ENCODE peak calls at places on chromosome 1, in four cellular contexts. S is PC-3, E is H9, Z is fibroblast of lung. B is an unnamed sample.

GRCh38 chr1:63116016-63116415 is 206.4 kb upstream of the FOXD3 start:
- DNase-seq in S (no peak), E (no peak), Z (peak), B (no peak)

GRCh38 chr1:182888736-182889531 is 49.8 kb downstream of the DHX9 start:
- DNase-seq in S (no peak), E (no peak), Z (peak), B (no peak)

GRCh38 chr1:50959303-50959912 is 659 bp downstream of the FAF1 start:
- DNase-seq in S (peak), E (no peak), Z (peak), B (peak)

GRCh38 chr1:227798078-227798802 is 17.2 kb upstream of the PRSS38 start:
- DNase-seq in S (no peak), E (no peak), Z (no peak), B (no peak)

GRCh38 chr1:236844499-236845271 is 49.6 kb downstream of the MTR start:
- DNase-seq in S (no peak), E (no peak), Z (no peak), B (no peak)

GRCh38 chr1:236143104-236143948 is 987 bp downstream of the GPR137B start:
- DNase-seq in S (peak), E (no peak), Z (peak), B (peak)

GRCh38 chr1:227899820-227900449 is 47.8 kb downstream of the WNT9A start:
- DNase-seq in S (no peak), E (peak), Z (no peak), B (no peak)

GRCh38 chr1:210499956-210500355 is 171.3 kb downstream of the HHAT start:
- DNase-seq in S (no peak), E (no peak), Z (no peak), B (no peak)

GRCh38 chr1:177174921-177175634 is 4.3 kb downstream of the BRINP2 start:
- DNase-seq in S (no peak), E (no peak), Z (no peak), B (no peak)

GRCh38 chr1:175297291-175297690 is 104.7 kb upstream of the KIAA0040 start:
- DNase-seq in S (no peak), E (no peak), Z (no peak), B (no peak)

GRCh38 chr1:111851552-111851951 is 95.9 kb downstream of the DDX20 start:
- DNase-seq in S (no peak), E (no peak), Z (no peak), B (no peak)

GRCh38 chr1:66930823-66931174 is 6.0 kb downstream of the MIER1 start:
- DNase-seq in S (no peak), E (no peak), Z (no peak), B (no peak)

GRCh38 chr1:59475737-59476136 is 178.8 kb downstream of the FGGY start:
- DNase-seq in S (no peak), E (no peak), Z (no peak), B (peak)

GRCh38 chr1:235397733-235398132 is 30.5 kb downstream of the TBCE start:
- DNase-seq in S (peak), E (no peak), Z (peak), B (peak)

GRCh38 chr1:39214998-39215873 is 10.7 kb downstream of the MACF1 start:
- DNase-seq in S (no peak), E (no peak), Z (no peak), B (no peak)

GRCh38 chr1:112359961-112360767 is 35.9 kb upstream of the CTTNBP2NL start:
- DNase-seq in S (no peak), E (peak), Z (peak), B (peak)

GRCh38 chr1:8443558-8444194 is 125.8 kb downstream of the SLC45A1 start:
- DNase-seq in S (peak), E (peak), Z (peak), B (no peak)

GRCh38 chr1:27885620-27886352 is 13.4 kb downstream of the THEMIS2 start:
- DNase-seq in S (no peak), E (no peak), Z (no peak), B (no peak)

GRCh38 chr1:3745590-3746381 is 6.5 kb upstream of the CCDC27 start:
- DNase-seq in S (no peak), E (no peak), Z (no peak), B (peak)

GRCh38 chr1:3746784-3747521 is 5.3 kb upstream of the CCDC27 start:
- DNase-seq in S (peak), E (peak), Z (peak), B (peak)

GRCh38 chr1:3747522-3747848 is 4.8 kb upstream of the CCDC27 start:
- DNase-seq in S (no peak), E (no peak), Z (no peak), B (no peak)

GRCh38 chr1:3745071-3745470 is 7.2 kb upstream of the CCDC27 start:
- DNase-seq in S (no peak), E (no peak), Z (no peak), B (peak)

DNA sequence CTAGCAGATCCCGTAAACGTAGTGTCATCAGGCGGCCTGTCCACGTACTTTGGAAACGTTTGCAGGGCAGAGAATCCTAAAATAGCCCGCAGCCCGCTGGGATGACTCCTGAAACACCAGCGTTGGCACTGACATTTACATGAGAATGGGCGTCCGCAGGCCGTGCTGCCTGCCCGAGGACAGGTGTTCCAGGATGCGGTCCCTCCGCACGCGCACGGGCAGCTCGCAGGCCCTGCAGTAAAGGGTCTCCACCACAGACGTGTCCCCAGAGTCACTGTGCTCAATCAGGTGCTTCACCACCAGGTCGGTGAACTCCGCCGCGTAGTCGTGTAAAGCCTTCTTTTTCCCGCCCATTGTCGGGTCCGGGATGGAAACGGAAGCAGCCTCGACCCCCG is 5.9 kb upstream of the CCDC27 start:
- DNase-seq in S (peak), E (peak), Z (no peak), B (no peak)
- H2AFZ ChIP-seq in S (peak), E (no peak), Z (no peak), B (peak)

GRCh38 chr1:23559985-23560755 is 869 bp upstream of the ID3 start:
- DNase-seq in S (no peak), E (peak), Z (no peak), B (no peak)
- H2AFZ ChIP-seq in S (peak), E (no peak), Z (no peak), B (peak)

GRCh38 chr1:36446261-36446660 is 4.0 kb downstream of the OSCP1 start:
- DNase-seq in S (no peak), E (peak), Z (no peak), B (no peak)
- H2AFZ ChIP-seq in S (no peak), E (no peak), Z (no peak), B (no peak)

DNA sequence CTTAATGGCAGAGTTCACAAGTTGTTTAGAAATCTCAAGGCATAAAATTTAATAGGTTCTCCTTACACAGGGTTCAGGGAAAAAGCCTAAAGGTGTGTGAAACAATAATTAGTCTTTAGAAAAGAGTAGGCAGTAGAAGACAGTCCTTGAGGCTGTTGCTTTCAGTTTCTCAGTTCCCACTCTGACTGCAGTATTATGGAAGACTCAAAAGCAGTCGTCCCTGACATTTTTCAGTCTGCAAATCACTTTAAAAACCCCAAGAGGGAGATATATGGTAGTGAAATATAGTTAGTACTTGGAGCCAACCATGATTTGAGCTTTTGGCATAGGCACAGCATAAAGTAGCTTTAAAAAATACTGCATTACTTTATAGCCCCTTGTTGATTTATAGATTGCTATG is 299.7 kb downstream of the OLFM3 start:
- DNase-seq in S (no peak), E (no peak), Z (peak), B (no peak)
- H2AFZ ChIP-seq in S (no peak), E (peak), Z (no peak), B (peak)

GRCh38 chr1:156765664-156766063 is 1.7 kb upstream of the PRCC start:
- DNase-seq in S (no peak), E (no peak), Z (no peak), B (no peak)
- H2AFZ ChIP-seq in S (peak), E (no peak), Z (no peak), B (peak)

DNA sequence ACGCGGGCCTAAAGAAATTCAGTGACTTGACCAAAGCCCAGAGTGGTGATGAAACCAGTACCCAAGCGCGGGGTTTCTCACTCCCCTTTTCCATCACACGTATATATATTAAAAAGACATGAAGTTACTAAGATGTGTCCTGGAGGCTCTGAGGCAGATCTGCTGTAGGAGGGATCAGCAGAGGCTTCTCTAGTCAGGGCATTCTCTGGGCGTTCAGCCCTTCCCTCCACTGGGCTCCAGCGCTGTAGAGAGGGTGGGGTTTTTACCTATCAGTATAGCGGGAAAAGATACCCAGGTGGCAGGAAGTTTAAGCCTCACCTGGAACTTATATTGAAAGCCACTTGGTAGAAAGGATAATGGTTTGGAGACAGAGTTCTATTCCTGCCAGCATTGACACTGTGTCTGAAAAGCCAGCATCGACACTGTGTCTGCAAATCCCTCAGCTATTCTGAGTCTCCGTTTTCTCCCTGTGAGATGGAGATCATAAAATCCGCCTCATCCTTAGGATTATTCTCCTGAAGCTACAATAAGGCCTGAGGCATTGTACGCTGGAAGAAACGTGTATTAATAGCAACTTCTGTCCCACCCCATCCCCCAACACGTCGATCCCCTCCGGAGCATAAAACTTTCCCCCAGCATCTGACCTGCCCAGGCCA is 754 bp upstream of the PLEKHO1 start:
- DNase-seq in S (no peak), E (no peak), Z (no peak), B (no peak)
- H2AFZ ChIP-seq in S (peak), E (no peak), Z (peak), B (peak)

DNA sequence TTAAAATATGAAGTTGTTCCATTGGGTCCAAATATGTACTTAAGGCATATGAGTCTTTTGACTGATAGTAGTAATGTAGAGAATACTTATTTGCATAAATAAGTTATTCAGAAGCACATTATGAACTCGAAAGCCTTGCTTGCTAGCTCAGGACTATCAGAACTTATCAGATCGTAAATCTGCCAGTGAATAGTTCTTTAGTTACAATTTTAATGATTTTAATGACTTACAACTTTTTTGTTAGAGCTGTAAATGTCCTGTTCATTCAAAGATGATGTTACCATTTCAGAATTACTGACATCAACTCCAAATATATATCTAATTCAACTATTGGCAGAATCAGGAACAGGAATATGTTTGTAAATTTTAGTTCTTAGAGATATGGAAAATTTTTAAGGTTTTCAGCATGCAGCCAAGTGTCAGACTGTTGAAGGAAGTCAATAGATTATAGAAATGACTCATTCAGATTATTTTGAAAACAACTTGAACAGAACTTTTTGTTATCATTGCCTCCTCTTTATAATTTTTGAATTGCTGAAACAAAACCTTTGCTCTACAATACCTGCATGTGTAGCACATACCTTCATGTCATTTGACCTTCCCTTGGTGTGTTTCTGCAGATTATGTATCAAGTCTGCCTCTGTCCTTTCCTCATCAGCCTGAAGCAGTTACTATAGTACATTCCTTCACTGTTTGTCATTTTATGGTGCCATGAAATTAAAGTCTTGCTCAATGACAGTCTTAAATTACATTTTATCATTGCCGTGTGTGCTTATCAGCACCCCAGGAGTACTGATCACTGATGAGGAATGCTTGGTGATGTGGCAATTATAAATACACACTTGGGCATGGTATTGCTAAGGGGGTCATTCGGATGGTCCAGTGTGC is 44.9 kb downstream of the LRRC8D start:
- DNase-seq in S (peak), E (no peak), Z (peak), B (peak)
- H2AFZ ChIP-seq in S (no peak), E (no peak), Z (no peak), B (no peak)

DNA sequence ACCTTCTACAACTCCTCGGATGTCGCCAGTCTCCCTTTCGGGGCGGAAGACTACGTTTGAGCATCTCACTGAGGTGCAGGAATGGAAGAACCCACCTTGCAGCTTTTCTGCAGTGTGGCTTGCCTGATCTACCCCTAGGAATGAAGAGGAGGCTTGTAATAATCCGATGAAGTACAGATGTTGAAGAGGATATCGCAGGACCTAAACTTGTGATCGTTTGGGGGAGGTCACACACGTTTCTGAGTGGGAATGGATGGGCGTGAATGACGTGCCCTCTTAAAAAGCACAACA is 465 bp downstream of the MAN1A2 start:
- DNase-seq in S (peak), E (no peak), Z (no peak), B (no peak)
- H2AFZ ChIP-seq in S (peak), E (no peak), Z (peak), B (peak)

DNA sequence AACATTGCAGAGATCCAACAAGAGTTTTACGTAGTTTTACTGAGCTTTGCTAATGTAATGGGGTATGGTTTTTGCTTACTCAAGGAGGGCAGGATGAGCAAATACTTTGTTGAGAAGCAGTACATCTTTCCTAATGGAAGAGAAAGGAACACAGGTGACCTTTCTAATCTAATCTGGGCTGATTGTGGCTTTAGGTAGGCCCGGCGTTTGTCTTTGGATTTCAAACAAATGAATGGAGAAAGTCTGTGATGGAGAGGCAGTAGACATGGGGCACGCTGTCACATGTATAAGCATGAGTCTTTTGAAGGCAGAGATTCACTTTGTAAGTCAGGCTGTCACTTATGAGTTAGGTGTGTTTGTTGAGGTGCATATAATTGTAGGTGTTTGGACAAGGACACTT is 1.7 kb downstream of the PLEKHM2 start:
- DNase-seq in S (no peak), E (no peak), Z (peak), B (peak)
- H2AFZ ChIP-seq in S (no peak), E (no peak), Z (no peak), B (no peak)

GRCh38 chr1:204630460-204630905 is 55.1 kb downstream of the LRRN2 start:
- DNase-seq in S (no peak), E (no peak), Z (no peak), B (peak)
- H2AFZ ChIP-seq in S (no peak), E (no peak), Z (no peak), B (no peak)